ENCODE peak calls at places on chromosomes 13 and 19, in seven cellular contexts. U, S, P, Y, O, I and B are unnamed samples.

GRCh38 chr19:49491804-49492572 is 4.2 kb upstream of the RPS11 start:
- DNase-seq in P (no peak), Y (no peak), I (no peak), O (no peak), U (no peak), S (no peak), B (no peak)

GRCh38 chr19:11495885-11496284 is 9.8 kb downstream of the ZNF653 start:
- DNase-seq in U (no peak), I (no peak), S (no peak), P (no peak), O (no peak), Y (no peak), B (no peak)

GRCh38 chr19:11347546-11347945 is 1.2 kb downstream of the CCDC159 start:
- DNase-seq in P (no peak), U (no peak), I (no peak), O (no peak), Y (no peak), S (no peak), B (no peak)

GRCh38 chr13:98371624-98372023 is 194.6 kb upstream of the RNF113B start:
- DNase-seq in S (no peak), U (no peak), I (no peak), O (no peak), Y (no peak), P (no peak), B (peak; percentile 31)

GRCh38 chr13:86907116-86907515 is 764.1 kb upstream of the SLITRK5 start:
- DNase-seq in S (no peak), P (no peak), Y (no peak), O (no peak), I (no peak), U (no peak), B (no peak)

GRCh38 chr13:110245421-110245899 is 61.5 kb downstream of the COL4A1 start:
- DNase-seq in Y (no peak), S (no peak), U (no peak), I (no peak), P (no peak), O (no peak), B (peak; percentile 90)

GRCh38 chr19:10725415-10725814 is 7.5 kb downstream of the DNM2 start:
- DNase-seq in Y (no peak), U (no peak), I (no peak), P (no peak), O (no peak), S (no peak), B (no peak)

GRCh38 chr13:110382229-110382628 is 75.1 kb downstream of the COL4A2 start:
- DNase-seq in I (no peak), S (no peak), U (no peak), Y (no peak), P (no peak), O (no peak), B (no peak)

GRCh38 chr19:2554856-2555255 is 78.9 kb downstream of the GADD45B start:
- DNase-seq in O (no peak), Y (peak; percentile 42), P (no peak), I (no peak), S (no peak), U (no peak), B (no peak)

GRCh38 chr13:48727252-48728011 is 73.7 kb downstream of the CYSLTR2 start:
- DNase-seq in Y (peak; percentile 60), O (no peak), U (no peak), P (no peak), I (no peak), S (no peak), B (no peak)

GRCh38 chr13:98129059-98129741 is 13.7 kb upstream of the FARP1 start:
- DNase-seq in Y (no peak), U (no peak), S (no peak), I (no peak), O (no peak), P (no peak), B (no peak)

GRCh38 chr19:17529239-17530158 is 18.1 kb downstream of the PGLS start:
- DNase-seq in U (no peak), P (no peak), Y (peak; percentile 40), I (no peak), O (no peak), S (no peak), B (no peak)

GRCh38 chr13:93603043-93603442 is 376.4 kb downstream of the GPC6 start:
- DNase-seq in O (no peak), P (no peak), Y (no peak), I (no peak), U (no peak), S (no peak), B (no peak)

GRCh38 chr19:45848922-45849321 is 14.0 kb downstream of the SYMPK start:
- DNase-seq in O (no peak), U (no peak), P (peak; percentile 16), I (no peak), S (no peak), Y (no peak), B (no peak)

GRCh38 chr19:16249826-16250434 is 52.2 kb downstream of the AP1M1 start:
- DNase-seq in P (peak; percentile 49), S (no peak), I (no peak), O (no peak), U (no peak), Y (no peak), B (no peak)

GRCh38 chr13:39415403-39415802 is 187.6 kb downstream of the LHFPL6 start:
- DNase-seq in Y (peak; percentile 61), S (no peak), O (no peak), P (peak; percentile 68), I (no peak), U (no peak), B (no peak)

GRCh38 chr13:51603716-51604115 is 19.5 kb downstream of the WDFY2 start:
- DNase-seq in Y (no peak), P (no peak), I (no peak), O (no peak), S (no peak), U (no peak), B (no peak)

GRCh38 chr13:75250526-75251183 is 231.3 kb downstream of the TBC1D4 start:
- DNase-seq in O (no peak), Y (no peak), P (no peak), I (no peak), S (no peak), U (no peak), B (peak; percentile 14)

GRCh38 chr13:32079586-32079985 is 48.0 kb downstream of the FRY start:
- DNase-seq in O (no peak), U (no peak), Y (no peak), P (no peak), S (no peak), I (no peak), B (no peak)

GRCh38 chr13:36839981-36840380 is 21.0 kb downstream of the RFXAP start:
- DNase-seq in S (no peak), Y (no peak), I (no peak), P (no peak), O (no peak), U (no peak), B (no peak)

GRCh38 chr13:99281811-99282263 is 23.7 kb upstream of the GPR18 start:
- DNase-seq in P (peak; percentile 76), Y (peak; percentile 92), S (no peak), O (peak; percentile 87), I (peak; percentile 62), U (peak; percentile 86), B (no peak)

GRCh38 chr19:50777830-50778303 is 7.6 kb downstream of the GPR32 start:
- DNase-seq in S (no peak), U (no peak), I (no peak), O (no peak), Y (peak; percentile 75), P (no peak), B (no peak)

GRCh38 chr19:58097783-58098681 is at the start of gene ZSCAN18:
- DNase-seq in O (peak; percentile 98), P (peak; percentile 99), U (peak; percentile 99), S (peak; percentile 69), I (peak; percentile 96), Y (peak; percentile 89), B (peak; percentile 99)
- TF ChIP-seq POLR2A in O (peak; percentile 23), P (peak; percentile 86), U (peak; percentile 36), S (peak; percentile 62), I (peak; percentile 67), Y (no peak), B (peak; percentile 42)

GRCh38 chr19:4831351-4832340 is at the start of gene TICAM1:
- DNase-seq in P (peak; percentile 89), Y (peak; percentile 34), O (peak; percentile 89), U (peak; percentile 86), S (no peak), I (peak; percentile 90), B (no peak)
- TF ChIP-seq POLR2A in P (peak; percentile 82), Y (peak; percentile 19), O (peak; percentile 90), U (peak; percentile 45), S (peak; percentile 90), I (peak; percentile 89), B (peak; percentile 81)

GRCh38 chr19:7830823-7831222 is 805 bp downstream of the EVI5L start:
- DNase-seq in O (no peak), Y (no peak), U (no peak), P (no peak), S (no peak), I (no peak), B (no peak)

GRCh38 chr19:7831452-7831851 is 1.4 kb downstream of the EVI5L start:
- DNase-seq in O (no peak), I (peak; percentile 25), U (no peak), Y (peak; percentile 46), S (no peak), P (peak; percentile 37), B (no peak)

GRCh38 chr19:7829162-7829520 is 877 bp upstream of the EVI5L start:
- DNase-seq in U (no peak), P (no peak), Y (no peak), S (no peak), I (no peak), O (no peak), B (no peak)

GRCh38 chr19:7829561-7830271 is at the start of gene EVI5L:
- DNase-seq in Y (peak; percentile 100), S (peak; percentile 100), O (peak; percentile 99), U (peak; percentile 99), P (peak; percentile 99), I (peak; percentile 99), B (peak; percentile 100)

DNA sequence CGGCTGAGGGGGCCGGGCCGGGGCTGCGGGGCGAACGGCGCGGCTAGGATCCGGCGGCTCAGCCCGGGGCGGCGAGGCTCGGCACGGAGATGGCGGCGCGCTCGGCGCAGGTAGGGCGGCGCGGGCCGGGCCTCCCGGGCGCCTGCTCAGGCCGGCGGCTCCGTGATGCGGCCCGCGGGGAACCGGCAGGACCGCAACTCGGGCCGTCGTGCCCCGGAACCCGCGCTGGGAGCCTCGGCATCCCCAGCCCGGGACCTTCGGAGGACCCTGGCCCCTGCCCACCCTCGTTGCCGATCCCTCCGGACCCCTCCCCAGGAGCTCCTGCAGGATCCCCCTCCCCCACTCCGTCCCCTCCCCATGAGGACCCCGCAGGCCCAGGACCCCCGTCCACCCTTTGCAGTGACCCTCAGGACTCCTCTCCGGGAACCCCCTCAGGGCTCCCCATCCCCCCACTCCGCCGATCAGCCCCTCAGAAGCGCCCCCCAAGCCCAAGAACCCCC is 304 bp downstream of the EVI5L start:
- DNase-seq in O (no peak), S (no peak), Y (no peak), I (peak; percentile 30), P (peak; percentile 64), U (no peak), B (no peak)
- TF ChIP-seq POLR2A in O (no peak), S (no peak), Y (no peak), I (no peak), P (no peak), U (no peak), B (no peak)

DNA sequence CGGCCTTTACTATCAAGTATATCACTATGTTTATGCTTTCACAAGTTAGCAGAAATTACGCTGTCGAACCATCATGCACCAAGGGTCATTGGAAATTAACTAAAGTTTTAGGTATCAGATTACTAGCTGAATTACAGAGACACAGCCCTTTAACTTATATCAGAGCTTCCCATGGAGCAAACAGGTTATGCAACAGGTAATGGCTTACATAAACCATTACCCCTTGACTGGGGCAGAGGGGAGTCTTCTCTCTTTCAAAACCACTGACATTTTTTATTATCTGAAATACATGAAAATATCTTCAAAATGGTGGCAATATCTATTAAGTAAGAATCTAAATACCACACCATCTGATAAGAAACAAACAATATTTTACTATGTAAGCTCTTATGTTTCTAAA is 1692.9 kb upstream of the SLC10A2 start:
- DNase-seq in I (no peak), O (no peak), Y (peak; percentile 16), P (no peak), U (no peak), S (no peak), B (no peak)
- TF ChIP-seq POLR2A in I (no peak), O (no peak), Y (no peak), P (no peak), U (no peak), S (no peak), B (no peak)